ENCODE peak calls at places on chromosome 6, in nine cellular contexts. One of them, this sample, is unnamed.

GRCh38 chr6:26183581-26184408 is 96.6 kb downstream of the HFE start:
- DNase-seq in neuronal stem cell: peak
- DNase-seq in PC-3: no peak
- DNase-seq in kidney: peak
- DNase-seq in IMR-90: peak
- DNase-seq in neural progenitor cell: peak
- DNase-seq in DND-41: no peak
- DNase-seq in H9: peak
- DNase-seq in colonic mucosa: peak
- DNase-seq in this sample: peak

GRCh38 chr6:37698264-37699137 is 818 bp upstream of the MDGA1 start:
- DNase-seq in neuronal stem cell: no peak
- DNase-seq in PC-3: peak
- DNase-seq in kidney: no peak
- DNase-seq in IMR-90: peak
- DNase-seq in neural progenitor cell: peak
- DNase-seq in DND-41: peak
- DNase-seq in H9: peak
- DNase-seq in colonic mucosa: peak
- DNase-seq in this sample: peak

GRCh38 chr6:4136354-4136831 is 1.0 kb upstream of the ECI2 start:
- DNase-seq in neuronal stem cell: no peak
- DNase-seq in PC-3: no peak
- DNase-seq in kidney: no peak
- DNase-seq in IMR-90: no peak
- DNase-seq in neural progenitor cell: no peak
- DNase-seq in DND-41: no peak
- DNase-seq in H9: no peak
- DNase-seq in colonic mucosa: no peak
- DNase-seq in this sample: no peak

GRCh38 chr6:131443514-131443913 is 129.5 kb upstream of the ARG1 start:
- DNase-seq in neuronal stem cell: no peak
- DNase-seq in PC-3: no peak
- DNase-seq in kidney: no peak
- DNase-seq in IMR-90: no peak
- DNase-seq in neural progenitor cell: no peak
- DNase-seq in DND-41: peak
- DNase-seq in H9: no peak
- DNase-seq in colonic mucosa: no peak
- DNase-seq in this sample: no peak

GRCh38 chr6:5351552-5351951 is 90.2 kb downstream of the FARS2 start:
- DNase-seq in neuronal stem cell: no peak
- DNase-seq in PC-3: peak
- DNase-seq in kidney: no peak
- DNase-seq in IMR-90: no peak
- DNase-seq in neural progenitor cell: no peak
- DNase-seq in DND-41: no peak
- DNase-seq in H9: no peak
- DNase-seq in colonic mucosa: no peak
- DNase-seq in this sample: no peak

GRCh38 chr6:157314705-157315321 is 8.5 kb downstream of the TMEM242 start:
- DNase-seq in neuronal stem cell: peak
- DNase-seq in PC-3: peak
- DNase-seq in kidney: no peak
- DNase-seq in IMR-90: peak
- DNase-seq in neural progenitor cell: peak
- DNase-seq in DND-41: peak
- DNase-seq in H9: no peak
- DNase-seq in colonic mucosa: no peak
- DNase-seq in this sample: peak

GRCh38 chr6:43927525-43928210 is 157.7 kb downstream of the VEGFA start:
- DNase-seq in neuronal stem cell: no peak
- DNase-seq in PC-3: peak
- DNase-seq in kidney: peak
- DNase-seq in IMR-90: no peak
- DNase-seq in neural progenitor cell: no peak
- DNase-seq in DND-41: peak
- DNase-seq in H9: no peak
- DNase-seq in colonic mucosa: peak
- DNase-seq in this sample: peak

GRCh38 chr6:145733770-145734169 is 1.6 kb downstream of the EPM2A start:
- DNase-seq in neuronal stem cell: no peak
- DNase-seq in PC-3: no peak
- DNase-seq in kidney: no peak
- DNase-seq in IMR-90: peak
- DNase-seq in neural progenitor cell: peak
- DNase-seq in DND-41: no peak
- DNase-seq in H9: no peak
- DNase-seq in colonic mucosa: no peak
- DNase-seq in this sample: no peak

DNA sequence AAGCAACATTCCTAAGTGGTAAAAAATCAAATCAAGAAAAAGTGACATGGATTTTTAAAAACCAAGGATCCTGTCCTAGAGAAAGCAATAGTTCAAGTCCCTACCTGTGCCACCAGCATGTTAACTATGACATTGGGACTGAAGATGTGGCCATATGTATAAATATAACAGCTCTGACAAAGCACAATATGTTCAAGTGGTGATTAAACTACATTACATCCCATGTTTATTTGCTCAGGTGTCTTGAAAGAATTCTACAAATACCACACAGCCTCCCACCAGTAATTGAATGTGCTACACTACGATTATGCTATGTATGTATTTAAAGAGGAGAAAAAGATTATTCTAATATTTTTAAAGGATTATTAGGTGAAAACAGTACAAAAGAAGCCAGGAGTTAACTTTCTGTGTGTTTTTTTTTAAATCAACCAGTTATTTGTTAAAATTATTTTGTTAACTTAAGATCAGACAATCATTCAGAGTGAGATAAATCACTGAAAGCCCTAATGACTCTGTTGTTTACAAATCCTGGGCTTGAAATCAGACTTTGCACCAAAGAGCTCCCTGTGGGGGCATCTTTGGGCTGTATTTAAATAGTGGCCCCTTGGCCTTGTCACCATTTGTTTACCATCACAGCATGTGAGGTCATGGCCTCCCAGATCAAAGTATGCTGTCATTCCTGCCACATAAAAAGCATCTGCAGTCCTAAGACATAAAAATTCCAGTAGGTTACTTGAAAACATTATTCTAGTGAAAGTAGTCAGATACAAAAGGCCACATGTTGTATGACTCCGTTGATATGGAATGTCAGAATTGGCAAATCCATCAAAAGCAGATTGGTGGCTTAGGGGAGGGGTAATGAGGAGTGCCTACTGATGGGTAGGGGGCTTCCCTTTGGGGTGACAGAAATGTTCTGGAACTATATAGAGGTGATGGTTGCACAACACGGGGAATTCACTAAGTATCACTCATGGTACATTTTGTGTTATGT is 17.1 kb downstream of the TTLL2 start:
- DNase-seq in neuronal stem cell: no peak
- DNase-seq in PC-3: no peak
- DNase-seq in kidney: no peak
- DNase-seq in IMR-90: no peak
- DNase-seq in neural progenitor cell: no peak
- DNase-seq in DND-41: no peak
- DNase-seq in H9: no peak
- DNase-seq in colonic mucosa: no peak
- DNase-seq in this sample: no peak
- H3K9ac ChIP-seq in neuronal stem cell: no peak
- H3K9ac ChIP-seq in PC-3: no peak
- H3K9ac ChIP-seq in kidney: no peak
- H3K9ac ChIP-seq in IMR-90: no peak
- H3K9ac ChIP-seq in neural progenitor cell: no peak
- H3K9ac ChIP-seq in DND-41: no peak
- H3K9ac ChIP-seq in H9: no peak
- H3K9ac ChIP-seq in colonic mucosa: no peak
- H3K9ac ChIP-seq in this sample: no peak

GRCh38 chr6:7258231-7258763 is 54.7 kb downstream of the SSR1 start:
- DNase-seq in neuronal stem cell: no peak
- DNase-seq in PC-3: no peak
- DNase-seq in kidney: peak
- DNase-seq in IMR-90: no peak
- DNase-seq in neural progenitor cell: no peak
- DNase-seq in DND-41: no peak
- DNase-seq in H9: no peak
- DNase-seq in colonic mucosa: no peak
- DNase-seq in this sample: no peak

GRCh38 chr6:7262037-7262461 is 51.0 kb downstream of the SSR1 start:
- DNase-seq in neuronal stem cell: no peak
- DNase-seq in PC-3: no peak
- DNase-seq in kidney: peak
- DNase-seq in IMR-90: no peak
- DNase-seq in neural progenitor cell: no peak
- DNase-seq in DND-41: no peak
- DNase-seq in H9: peak
- DNase-seq in colonic mucosa: peak
- DNase-seq in this sample: peak

GRCh38 chr6:7261030-7261841 is 51.8 kb downstream of the SSR1 start:
- DNase-seq in neuronal stem cell: peak
- DNase-seq in PC-3: peak
- DNase-seq in kidney: peak
- DNase-seq in IMR-90: peak
- DNase-seq in neural progenitor cell: peak
- DNase-seq in DND-41: peak
- DNase-seq in H9: peak
- DNase-seq in colonic mucosa: peak
- DNase-seq in this sample: peak

GRCh38 chr6:7262746-7263335 is 50.2 kb downstream of the SSR1 start:
- DNase-seq in neuronal stem cell: no peak
- DNase-seq in PC-3: no peak
- DNase-seq in kidney: peak
- DNase-seq in IMR-90: no peak
- DNase-seq in neural progenitor cell: no peak
- DNase-seq in DND-41: no peak
- DNase-seq in H9: no peak
- DNase-seq in colonic mucosa: peak
- DNase-seq in this sample: no peak

GRCh38 chr6:7260291-7261029 is 52.5 kb downstream of the SSR1 start:
- DNase-seq in neuronal stem cell: no peak
- DNase-seq in PC-3: no peak
- DNase-seq in kidney: peak
- DNase-seq in IMR-90: no peak
- DNase-seq in neural progenitor cell: no peak
- DNase-seq in DND-41: no peak
- DNase-seq in H9: no peak
- DNase-seq in colonic mucosa: peak
- DNase-seq in this sample: no peak
- H3K9ac ChIP-seq in neuronal stem cell: peak
- H3K9ac ChIP-seq in PC-3: peak
- H3K9ac ChIP-seq in kidney: peak
- H3K9ac ChIP-seq in IMR-90: peak
- H3K9ac ChIP-seq in neural progenitor cell: no peak
- H3K9ac ChIP-seq in DND-41: peak
- H3K9ac ChIP-seq in H9: peak
- H3K9ac ChIP-seq in colonic mucosa: no peak
- H3K9ac ChIP-seq in this sample: peak

GRCh38 chr6:11028959-11029358 is 15.1 kb downstream of the ELOVL2 start:
- DNase-seq in neuronal stem cell: no peak
- DNase-seq in PC-3: no peak
- DNase-seq in kidney: no peak
- DNase-seq in IMR-90: no peak
- DNase-seq in neural progenitor cell: no peak
- DNase-seq in DND-41: no peak
- DNase-seq in H9: no peak
- DNase-seq in colonic mucosa: no peak
- DNase-seq in this sample: no peak

GRCh38 chr6:11025094-11025493 is 19.0 kb downstream of the ELOVL2 start:
- DNase-seq in neuronal stem cell: no peak
- DNase-seq in PC-3: no peak
- DNase-seq in kidney: no peak
- DNase-seq in IMR-90: no peak
- DNase-seq in neural progenitor cell: no peak
- DNase-seq in DND-41: no peak
- DNase-seq in H9: no peak
- DNase-seq in colonic mucosa: no peak
- DNase-seq in this sample: no peak

GRCh38 chr6:11023032-11023431 is 21.1 kb downstream of the ELOVL2 start:
- DNase-seq in neuronal stem cell: no peak
- DNase-seq in PC-3: no peak
- DNase-seq in kidney: no peak
- DNase-seq in IMR-90: no peak
- DNase-seq in neural progenitor cell: no peak
- DNase-seq in DND-41: no peak
- DNase-seq in H9: no peak
- DNase-seq in colonic mucosa: no peak
- DNase-seq in this sample: no peak

GRCh38 chr6:11027565-11028110 is 16.5 kb downstream of the ELOVL2 start:
- DNase-seq in neuronal stem cell: no peak
- DNase-seq in PC-3: no peak
- DNase-seq in kidney: no peak
- DNase-seq in IMR-90: no peak
- DNase-seq in neural progenitor cell: no peak
- DNase-seq in DND-41: no peak
- DNase-seq in H9: no peak
- DNase-seq in colonic mucosa: no peak
- DNase-seq in this sample: no peak

DNA sequence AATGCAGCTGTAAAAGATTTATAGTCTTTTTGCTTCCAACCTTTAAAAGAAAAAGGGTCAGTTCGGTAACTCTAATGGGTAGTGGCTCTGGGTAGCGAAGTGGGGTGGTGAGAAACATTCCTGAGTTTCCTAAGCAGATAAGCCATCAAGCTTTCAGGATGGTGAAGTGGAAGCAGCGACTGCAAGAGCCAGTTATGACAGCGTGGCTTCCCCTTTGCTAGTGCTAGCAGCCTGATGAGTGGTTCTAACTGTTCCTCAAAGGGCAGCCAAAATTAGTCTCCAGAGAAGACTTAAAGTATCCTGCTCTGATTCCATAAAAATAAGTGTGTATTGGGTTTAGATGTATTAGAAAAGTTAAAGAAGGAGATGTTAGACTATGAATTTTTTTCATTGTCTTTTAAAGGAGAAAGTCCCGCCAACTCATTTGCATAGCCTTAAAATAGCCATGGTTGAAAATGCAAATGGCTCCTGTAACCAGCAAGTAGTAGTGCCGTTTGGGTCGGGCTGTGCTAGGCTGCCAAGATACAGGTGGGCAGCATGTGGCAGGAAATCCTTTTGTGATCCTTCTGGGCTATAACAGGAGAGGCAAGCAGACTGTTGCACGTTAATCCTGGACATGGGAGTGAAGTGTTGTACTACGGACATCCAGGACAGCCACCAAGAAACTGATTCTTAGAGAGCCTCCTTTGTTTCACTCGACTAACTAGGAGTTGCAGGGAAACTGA is 18.0 kb downstream of the ELOVL2 start:
- DNase-seq in neuronal stem cell: no peak
- DNase-seq in PC-3: no peak
- DNase-seq in kidney: no peak
- DNase-seq in IMR-90: no peak
- DNase-seq in neural progenitor cell: peak
- DNase-seq in DND-41: no peak
- DNase-seq in H9: peak
- DNase-seq in colonic mucosa: no peak
- DNase-seq in this sample: no peak
- H3K9ac ChIP-seq in neuronal stem cell: no peak
- H3K9ac ChIP-seq in PC-3: no peak
- H3K9ac ChIP-seq in kidney: no peak
- H3K9ac ChIP-seq in IMR-90: no peak
- H3K9ac ChIP-seq in neural progenitor cell: no peak
- H3K9ac ChIP-seq in DND-41: no peak
- H3K9ac ChIP-seq in H9: peak
- H3K9ac ChIP-seq in colonic mucosa: no peak
- H3K9ac ChIP-seq in this sample: no peak

DNA sequence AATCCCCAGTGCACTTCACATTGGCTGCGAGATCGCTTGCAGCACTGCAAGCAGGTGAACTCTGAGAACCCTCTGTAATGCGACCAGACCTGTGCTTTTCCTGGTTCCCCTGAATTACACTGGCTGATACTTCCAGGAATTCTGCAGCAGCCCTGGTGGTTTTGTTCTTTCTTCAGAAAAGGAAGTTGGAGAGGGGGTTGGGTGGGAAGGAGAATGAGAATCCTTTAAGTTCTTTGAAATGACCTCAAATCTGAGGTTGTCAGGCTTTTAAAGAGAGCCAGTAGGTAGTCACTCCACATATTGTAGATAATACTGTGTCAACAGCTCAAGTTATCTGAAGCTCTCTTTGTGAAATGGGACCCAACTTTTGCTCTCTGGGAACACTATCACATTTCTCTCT is 62.4 kb downstream of the GCNT2 start:
- DNase-seq in neuronal stem cell: no peak
- DNase-seq in PC-3: no peak
- DNase-seq in kidney: no peak
- DNase-seq in IMR-90: no peak
- DNase-seq in neural progenitor cell: peak
- DNase-seq in DND-41: peak
- DNase-seq in H9: no peak
- DNase-seq in colonic mucosa: no peak
- DNase-seq in this sample: no peak
- H3K9ac ChIP-seq in neuronal stem cell: no peak
- H3K9ac ChIP-seq in PC-3: no peak
- H3K9ac ChIP-seq in kidney: no peak
- H3K9ac ChIP-seq in IMR-90: no peak
- H3K9ac ChIP-seq in neural progenitor cell: no peak
- H3K9ac ChIP-seq in DND-41: peak
- H3K9ac ChIP-seq in H9: peak
- H3K9ac ChIP-seq in colonic mucosa: no peak
- H3K9ac ChIP-seq in this sample: no peak